ENCODE peak calls at places on chromosomes 1 and 21, in five cellular contexts. G is neural progenitor cell, W is hepatocyte, N is keratinocyte, K is A673. L is an unnamed sample.

GRCh38 chr1:191615422-191615821 is 542.8 kb upstream of the RGS18 start:
- DNase-seq in G (no peak), W (no peak), N (no peak), K (peak; percentile 16), L (no peak)

GRCh38 chr21:38349111-38349746 is 92.4 kb downstream of the KCNJ15 start:
- DNase-seq in G (no peak), W (no peak), N (no peak), K (no peak), L (no peak)

GRCh38 chr1:8382051-8382505 is 64.2 kb downstream of the SLC45A1 start:
- DNase-seq in G (peak; percentile 88), W (no peak), N (no peak), K (peak; percentile 47), L (peak; percentile 61)

GRCh38 chr1:115838805-115839705 is 1.9 kb downstream of the NHLH2 start:
- DNase-seq in G (peak; percentile 67), W (peak; percentile 25), N (no peak), K (peak; percentile 41), L (peak; percentile 14)

GRCh38 chr1:212242985-212243308 is 42.3 kb upstream of the PPP2R5A start:
- DNase-seq in G (no peak), W (no peak), N (no peak), K (no peak), L (no peak)

GRCh38 chr1:161139765-161140164 is 7.3 kb upstream of the DEDD start:
- DNase-seq in G (peak; percentile 56), W (peak; percentile 71), N (no peak), K (peak; percentile 69), L (no peak)

GRCh38 chr1:230028602-230029223 is 38.3 kb upstream of the GALNT2 start:
- DNase-seq in G (no peak), W (no peak), N (no peak), K (no peak), L (no peak)

GRCh38 chr1:2906105-2906504 is 104.6 kb upstream of the TTC34 start:
- DNase-seq in G (no peak), W (no peak), N (no peak), K (no peak), L (no peak)

GRCh38 chr1:74235153-74235552 is at the start of gene TNNI3K:
- DNase-seq in G (no peak), W (no peak), N (no peak), K (no peak), L (no peak)

GRCh38 chr1:222912730-222913129 is 97.9 kb downstream of the DISP1 start:
- DNase-seq in G (no peak), W (no peak), N (no peak), K (no peak), L (peak; percentile 85)

GRCh38 chr1:43238991-43239469 is 30.8 kb upstream of the TMEM125 start:
- DNase-seq in G (no peak), W (no peak), N (no peak), K (no peak), L (no peak)

GRCh38 chr1:1764876-1765478 is 13.3 kb downstream of the NADK start:
- DNase-seq in G (no peak), W (no peak), N (no peak), K (no peak), L (no peak)

DNA sequence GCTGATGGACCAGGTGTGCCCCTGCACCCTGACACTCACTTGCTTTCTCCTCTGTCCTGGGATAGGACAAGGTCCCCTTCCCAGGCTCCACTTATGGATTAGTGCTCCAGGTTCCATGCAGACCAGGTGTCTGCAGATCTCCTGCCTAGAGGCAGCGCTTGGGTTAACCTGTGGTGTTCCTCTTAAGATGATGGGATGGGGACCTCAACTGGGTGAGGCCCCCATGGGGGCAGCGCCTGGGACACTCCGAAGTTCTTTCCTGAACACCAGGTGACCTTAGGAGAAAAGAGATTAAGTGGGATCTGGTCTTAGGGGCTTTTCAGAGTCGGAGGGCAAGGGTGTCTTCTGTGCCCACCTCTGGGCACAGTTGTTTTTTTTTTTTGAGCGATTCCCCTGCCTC is 21.2 kb downstream of the TNNT2 start:
- DNase-seq in G (no peak), W (no peak), N (no peak), K (no peak), L (no peak)
- H3K27ac ChIP-seq in G (no peak overlapping the region), W (no peak overlapping the region), N (no peak overlapping the region), K (no peak overlapping the region), L (no peak overlapping the region)

GRCh38 chr1:200041337-200042118 is 14.0 kb downstream of the NR5A2 start:
- DNase-seq in G (peak; percentile 45), W (peak; percentile 21), N (no peak), K (no peak), L (no peak)

GRCh38 chr1:200042119-200042436 is 14.6 kb downstream of the NR5A2 start:
- DNase-seq in G (peak; percentile 58), W (no peak), N (no peak), K (no peak), L (no peak)

GRCh38 chr1:200040516-200041138 is 13.1 kb downstream of the NR5A2 start:
- DNase-seq in G (peak; percentile 59), W (peak; percentile 70), N (no peak), K (no peak), L (peak; percentile 30)

GRCh38 chr1:200043330-200043668 is 15.8 kb downstream of the NR5A2 start:
- DNase-seq in G (no peak), W (no peak), N (no peak), K (no peak), L (peak; percentile 29)

DNA sequence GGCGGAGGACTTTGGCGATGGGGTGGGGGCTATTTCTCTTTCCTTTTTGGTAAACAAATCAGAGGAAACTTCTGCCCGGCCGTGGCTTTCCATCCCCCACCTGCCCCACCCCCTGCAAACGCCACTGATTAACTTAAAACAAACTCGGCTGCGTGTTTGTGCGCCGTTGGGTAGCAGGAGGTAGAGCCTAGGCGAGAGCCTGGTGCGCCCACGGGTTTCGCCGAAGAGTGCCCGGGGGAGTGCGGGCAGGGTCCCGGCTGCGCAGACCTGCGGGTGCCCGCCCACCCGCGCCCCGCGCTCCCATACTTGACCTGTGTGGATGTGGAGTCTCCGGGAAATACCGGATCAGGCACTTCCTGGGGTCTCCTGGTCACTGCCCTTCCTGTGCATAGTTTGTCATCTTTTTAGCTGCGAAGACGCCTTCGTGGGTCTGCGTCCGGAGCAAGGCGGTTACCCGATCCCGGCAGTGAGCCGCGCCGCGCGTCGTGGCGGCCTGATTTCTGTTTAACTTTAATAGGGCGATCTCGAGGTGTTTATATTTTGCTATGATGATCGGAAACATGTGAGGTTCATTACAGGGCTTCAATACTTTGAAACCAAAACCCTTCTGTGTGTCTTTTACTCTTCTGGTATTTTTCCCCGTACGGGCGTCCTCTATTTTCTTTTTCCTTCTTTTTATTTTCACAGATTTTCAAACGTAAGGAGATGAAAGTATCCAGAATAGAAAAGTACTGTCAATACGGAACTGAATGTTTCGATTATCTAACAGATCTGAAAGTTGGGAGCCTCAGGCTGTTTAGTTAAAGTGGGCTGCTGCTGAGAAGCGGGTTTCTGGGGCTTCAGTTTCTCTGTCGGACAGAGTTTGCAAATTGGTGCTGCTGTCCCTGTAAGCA is 15.2 kb downstream of the NR5A2 start:
- DNase-seq in G (peak; percentile 61), W (peak; percentile 69), N (no peak), K (no peak), L (no peak)
- TF ChIP-seq EZH2 in G (peak; percentile 94), W (peak; percentile 91), N (peak; percentile 82), K (peak; percentile 99), L (peak; percentile 92)

DNA sequence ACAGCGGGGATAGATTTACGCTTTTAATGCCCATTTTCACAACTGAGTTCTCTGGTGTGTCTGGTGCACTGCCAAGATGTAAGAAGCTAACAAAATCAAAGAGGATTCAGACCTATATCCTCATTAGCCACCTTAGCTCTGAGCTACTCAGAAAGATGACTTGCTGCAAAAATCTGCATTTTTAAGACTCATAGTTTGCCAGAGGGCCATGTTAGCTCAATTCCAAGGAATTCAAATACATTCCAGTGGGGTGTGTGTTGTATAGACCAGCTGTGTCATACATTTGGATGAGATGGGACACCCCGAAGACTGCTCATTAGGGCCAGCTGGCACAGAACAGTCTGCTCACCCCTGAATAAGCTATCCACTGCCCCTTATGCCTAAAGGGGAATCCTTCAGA is 8.9 kb downstream of the DENND2D start:
- DNase-seq in G (no peak), W (no peak), N (no peak), K (no peak), L (peak; percentile 85)
- H3K27ac ChIP-seq in G (no peak overlapping the region), W (peak overlapping the region; percentile 90), N (peak overlapping the region; percentile 27), K (no peak overlapping the region), L (peak overlapping the region; percentile 67)

GRCh38 chr1:156691665-156692408 is 13.5 kb downstream of the CRABP2 start:
- DNase-seq in G (peak; percentile 70), W (peak; percentile 75), N (no peak), K (no peak), L (peak; percentile 69)
- TF ChIP-seq EZH2 in G (no peak), W (no peak), N (no peak), K (no peak), L (no peak)

GRCh38 chr1:204098683-204099082 is 25.8 kb downstream of the SOX13 start:
- DNase-seq in G (no peak), W (no peak), N (no peak), K (no peak), L (no peak)
- H3K27ac ChIP-seq in G (no peak overlapping the region), W (no peak overlapping the region), N (no peak overlapping the region), K (no peak overlapping the region), L (no peak overlapping the region)